ENCODE peak calls at places on chromosome 7, in four cellular contexts. D is OCI-LY7, N is astrocyte of the spinal cord, T is mammary epithelial cell. H is an unnamed sample.

GRCh38 chr7:76333388-76334101 is 25.2 kb downstream of the YWHAG start:
- DNase-seq in T (no peak), D (no peak), N (no peak), H (peak; percentile 33)

GRCh38 chr7:66840316-66840715 is 80.7 kb upstream of the TMEM248 start:
- DNase-seq in D (no peak), T (no peak), N (no peak), H (no peak)

GRCh38 chr7:51070163-51070562 is 246.4 kb downstream of the COBL start:
- DNase-seq in T (peak; percentile 11), N (peak; percentile 16), D (no peak), H (no peak)

GRCh38 chr7:7970620-7971307 is 2.2 kb downstream of the GLCCI1 start:
- DNase-seq in D (peak; percentile 47), T (peak; percentile 30), N (peak; percentile 32), H (no peak)

GRCh38 chr7:100476903-100477870 is 1.8 kb downstream of the TSC22D4 start:
- DNase-seq in D (peak; percentile 61), T (no peak), N (no peak), H (peak; percentile 64)

GRCh38 chr7:108660465-108660864 is 90.8 kb downstream of the DNAJB9 start:
- DNase-seq in D (no peak), N (peak; percentile 10), T (no peak), H (no peak)

GRCh38 chr7:112211348-112211907 is 4.9 kb downstream of the ZNF277 start:
- DNase-seq in N (no peak), D (no peak), T (no peak), H (no peak)

GRCh38 chr7:115522174-115522573 is 508.4 kb downstream of the TFEC start:
- DNase-seq in T (no peak), N (no peak), D (no peak), H (no peak)

GRCh38 chr7:68744036-68744435 is 854.2 kb upstream of the AUTS2 start:
- DNase-seq in T (no peak), D (no peak), N (no peak), H (no peak)

GRCh38 chr7:106006906-106007305 is 43.8 kb downstream of the CDHR3 start:
- DNase-seq in D (no peak), N (no peak), T (no peak), H (no peak)

GRCh38 chr7:119783799-119784198 is 489.2 kb upstream of the KCND2 start:
- DNase-seq in T (peak; percentile 3), N (peak; percentile 28), D (no peak), H (no peak)

GRCh38 chr7:137440434-137440830 is 96.9 kb upstream of the PTN start:
- DNase-seq in T (no peak), D (no peak), N (peak; percentile 29), H (no peak)

GRCh38 chr7:101814996-101815825 is 2.2 kb upstream of the CUX1 start:
- DNase-seq in N (no peak), T (peak; percentile 21), D (peak; percentile 82), H (peak; percentile 70)

GRCh38 chr7:133742709-133743538 is 384.2 kb upstream of the LRGUK start:
- DNase-seq in T (peak; percentile 16), N (peak; percentile 45), D (peak; percentile 8), H (no peak)

GRCh38 chr7:117090820-117091219 is 137.5 kb downstream of the ST7 start:
- DNase-seq in D (no peak), N (no peak), T (no peak), H (no peak)

GRCh38 chr7:50657341-50657873 is 92.2 kb upstream of the DDC start:
- DNase-seq in N (peak; percentile 57), T (no peak), D (no peak), H (peak; percentile 57)

GRCh38 chr7:124856299-124856888 is 73.2 kb downstream of the POT1 start:
- DNase-seq in D (peak; percentile 37), N (peak; percentile 59), T (peak; percentile 29), H (no peak)

GRCh38 chr7:53437336-53437735 is 401.9 kb downstream of the POM121L12 start:
- DNase-seq in T (no peak), D (no peak), N (no peak), H (no peak)

GRCh38 chr7:100680589-100681271 is 7.2 kb downstream of the GNB2 start:
- DNase-seq in N (no peak), T (no peak), D (no peak), H (peak; percentile 11)

GRCh38 chr7:2508327-2509231 is 11.0 kb upstream of the LFNG start:
- DNase-seq in T (peak; percentile 68), D (peak; percentile 70), N (peak; percentile 25), H (peak; percentile 71)

GRCh38 chr7:106486331-106486730 is 174.6 kb downstream of the CCDC71L start:
- DNase-seq in N (peak; percentile 59), T (peak; percentile 83), D (no peak), H (no peak)

GRCh38 chr7:135862586-135863361 is 114.2 kb upstream of the FAM180A start:
- DNase-seq in T (peak; percentile 42), D (no peak), N (no peak), H (no peak)

GRCh38 chr7:836429-836828 is 4.2 kb downstream of the SUN1 start:
- DNase-seq in T (peak; percentile 35), N (peak; percentile 54), D (no peak), H (peak; percentile 40)

GRCh38 chr7:104065491-104065890 is 76.0 kb upstream of the RELN start:
- DNase-seq in T (no peak), D (no peak), N (no peak), H (no peak)

GRCh38 chr7:78473011-78473410 is 674.4 kb downstream of the PHTF2 start:
- DNase-seq in D (no peak), N (no peak), T (no peak), H (no peak)

GRCh38 chr7:146736446-146737190 is 620.0 kb downstream of the CNTNAP2 start:
- DNase-seq in N (peak; percentile 0), D (no peak), T (no peak), H (no peak)

GRCh38 chr7:41732279-41733062 is 29.6 kb upstream of the INHBA start:
- DNase-seq in D (peak; percentile 6), N (peak; percentile 29), T (no peak), H (no peak)

GRCh38 chr7:90603346-90603745 is 7.2 kb downstream of the CDK14 start:
- DNase-seq in D (no peak), T (no peak), N (no peak), H (no peak)

GRCh38 chr7:49776994-49777393 is 3.6 kb downstream of the VWC2 start:
- DNase-seq in T (no peak), N (no peak), D (no peak), H (peak; percentile 28)

GRCh38 chr7:101507791-101508252 is 121.3 kb downstream of the MYL10 start:
- DNase-seq in N (peak; percentile 28), T (peak; percentile 9), D (peak; percentile 87), H (peak; percentile 14)

GRCh38 chr7:135557455-135558336 is at the start of gene NUP205:
- DNase-seq in D (peak; percentile 90), N (peak; percentile 89), T (peak; percentile 79), H (peak; percentile 65)

GRCh38 chr7:40105879-40106473 is 28.4 kb downstream of the MPLKIP start:
- DNase-seq in T (no peak), D (no peak), N (no peak), H (no peak)

GRCh38 chr7:67589178-67589577 is 592.5 kb downstream of the TYW1 start:
- DNase-seq in D (no peak), N (no peak), T (no peak), H (no peak)

GRCh38 chr7:128830231-128831177 is at the start of gene FLNC:
- DNase-seq in N (peak; percentile 80), T (peak; percentile 19), D (no peak), H (peak; percentile 43)

GRCh38 chr7:36949711-36950600 is 225.7 kb upstream of the AOAH start:
- DNase-seq in D (no peak), N (no peak), T (no peak), H (peak; percentile 26)
- TF ChIP-seq CTCF in D (no peak), N (no peak), T (no peak), H (no peak)

DNA sequence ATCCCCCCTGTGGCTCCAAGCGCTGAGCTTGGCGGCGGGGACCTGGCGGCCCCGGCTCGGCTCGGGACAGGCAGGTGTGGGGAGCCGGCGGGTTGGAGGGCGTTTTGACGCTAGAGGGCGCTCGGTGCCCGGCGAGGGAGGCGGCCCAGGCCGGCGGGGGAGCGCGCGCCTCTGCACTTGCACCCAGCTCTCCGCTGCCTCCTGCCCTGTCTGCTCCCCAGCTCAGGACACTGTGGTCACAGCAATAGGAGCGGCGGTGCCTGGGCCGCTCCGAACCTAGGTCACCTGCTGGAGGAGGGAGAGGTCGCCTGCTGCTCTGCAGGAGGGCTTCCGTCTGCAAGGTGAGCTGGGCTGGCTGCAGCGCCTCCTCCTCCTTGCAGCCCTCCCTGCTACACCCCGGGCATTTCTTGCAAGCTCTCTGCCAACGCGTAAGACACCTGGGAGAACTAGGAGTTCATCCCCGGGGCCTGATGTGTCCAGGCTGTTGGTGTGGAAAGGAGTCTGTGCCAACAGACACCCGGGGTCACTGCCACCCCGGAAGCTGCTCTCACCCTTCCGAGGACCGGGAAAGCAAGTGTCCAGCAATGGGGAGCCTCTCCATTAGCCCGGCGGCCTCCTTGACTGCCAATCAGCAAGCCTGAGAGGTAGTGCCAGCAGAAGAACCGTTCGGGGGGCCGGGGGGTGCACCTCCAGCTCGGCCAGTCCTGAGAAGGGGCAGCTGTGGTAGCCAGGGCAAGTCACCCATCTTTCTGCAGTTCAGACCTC is 620.4 kb downstream of the GALNT17 start:
- DNase-seq in N (no peak), T (peak; percentile 5), D (no peak), H (peak; percentile 28)
- TF ChIP-seq CTCF in N (peak; percentile 56), T (peak; percentile 53), D (peak; percentile 50), H (peak; percentile 33)

GRCh38 chr7:23100697-23101096 is 4.9 kb upstream of the KLHL7 start:
- DNase-seq in T (no peak), D (no peak), N (no peak), H (no peak)
- TF ChIP-seq CTCF in T (peak; percentile 21), D (peak; percentile 49), N (no peak), H (no peak)

DNA sequence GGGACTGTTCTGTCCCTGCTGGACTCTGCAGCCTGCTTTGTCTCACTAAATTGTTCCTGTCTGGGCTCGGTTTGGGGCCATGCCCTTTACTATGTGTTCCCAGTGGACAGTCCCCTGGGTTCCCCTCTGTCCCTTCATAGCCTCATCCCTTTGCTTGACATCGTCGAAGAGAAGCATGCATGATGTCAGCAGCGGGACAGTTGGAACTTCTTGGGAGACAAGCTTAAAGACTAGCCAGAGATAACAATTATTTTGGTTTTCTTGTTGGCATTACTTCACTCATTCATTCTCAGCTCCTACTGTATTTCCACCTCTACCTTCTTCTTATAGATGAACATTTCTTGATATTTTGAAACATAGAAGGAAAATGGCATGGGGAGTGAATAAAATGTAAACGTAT is 2.7 kb downstream of the EPHB6 start:
- DNase-seq in N (no peak), D (no peak), T (no peak), H (no peak)
- TF ChIP-seq CTCF in N (no peak), D (no peak), T (no peak), H (no peak)

DNA sequence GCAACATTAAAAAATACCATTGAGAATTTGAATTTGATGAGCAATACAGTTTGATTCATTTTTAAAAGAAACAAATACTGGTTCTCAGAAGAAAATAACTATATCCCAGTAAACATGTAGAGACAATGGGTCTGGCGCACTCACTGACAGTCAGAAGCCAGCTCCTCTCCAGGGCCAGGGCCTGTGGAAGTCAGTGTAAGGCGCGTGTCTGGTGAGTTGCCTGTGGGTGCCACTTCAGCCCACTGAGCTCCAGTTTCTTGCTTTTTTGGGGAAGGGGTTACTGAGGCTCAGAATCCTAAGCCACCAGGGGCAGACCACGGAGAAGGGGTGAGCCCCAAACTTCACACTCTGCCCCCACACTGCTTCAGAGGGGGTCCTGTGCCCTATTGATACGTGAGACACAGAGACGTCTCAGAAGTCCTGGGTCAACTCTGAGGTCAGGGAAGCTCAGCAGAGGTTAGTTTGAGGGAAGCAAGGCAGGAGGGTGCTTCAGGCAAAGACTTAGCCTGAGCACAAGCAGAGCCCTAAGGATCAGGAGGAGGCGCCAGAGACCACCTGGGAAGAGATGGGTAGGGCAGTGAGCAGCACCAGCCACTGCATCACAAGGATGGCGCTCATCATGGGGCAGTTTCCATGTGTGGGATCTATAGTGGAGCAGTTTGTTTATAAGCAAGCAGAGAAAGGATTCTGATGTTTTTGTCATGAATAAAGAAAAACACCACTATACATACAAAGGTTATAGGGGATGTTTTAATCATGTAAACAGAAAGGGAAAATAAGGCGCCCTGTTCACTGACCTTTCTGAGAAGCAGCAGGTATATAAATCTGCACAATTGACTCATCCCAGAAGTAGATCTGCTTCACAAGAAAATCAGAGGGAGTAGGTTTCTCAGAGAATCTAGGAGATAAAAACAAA is 95.7 kb downstream of the PKD1L1 start:
- DNase-seq in N (no peak), D (peak; percentile 24), T (no peak), H (no peak)
- TF ChIP-seq CTCF in N (peak; percentile 16), D (peak; percentile 67), T (peak; percentile 33), H (no peak)

H was measured in transverse colon.